ENCODE peak calls at places on chromosomes 11 and 22, in eight cellular contexts. One of them, this sample, is unnamed.

GRCh38 chr11:118679483-118679882 is at the start of gene TREH:
- DNase-seq in transverse colon: peak
- DNase-seq in kidney: no peak
- DNase-seq in astrocyte of the cerebellum: no peak
- DNase-seq in HFF-Myc: no peak
- DNase-seq in epithelial cell of esophagus: no peak
- DNase-seq in choroid plexus epithelial cell: no peak
- DNase-seq in thoracic aorta: no peak
- DNase-seq in this sample: no peak

GRCh38 chr11:72229925-72230763 is 5.6 kb downstream of the INPPL1 start:
- DNase-seq in astrocyte of the cerebellum: no peak
- DNase-seq in HFF-Myc: no peak
- DNase-seq in epithelial cell of esophagus: no peak
- DNase-seq in kidney: peak
- DNase-seq in thoracic aorta: no peak
- DNase-seq in choroid plexus epithelial cell: no peak
- DNase-seq in transverse colon: no peak
- DNase-seq in this sample: no peak

GRCh38 chr22:27810566-27810965 is 9.0 kb upstream of the MN1 start:
- DNase-seq in thoracic aorta: peak
- DNase-seq in choroid plexus epithelial cell: peak
- DNase-seq in kidney: peak
- DNase-seq in HFF-Myc: no peak
- DNase-seq in transverse colon: peak
- DNase-seq in astrocyte of the cerebellum: no peak
- DNase-seq in epithelial cell of esophagus: no peak
- DNase-seq in this sample: no peak

GRCh38 chr11:6626971-6627761 is 7.9 kb upstream of the TPP1 start:
- DNase-seq in astrocyte of the cerebellum: no peak
- DNase-seq in kidney: peak
- DNase-seq in thoracic aorta: no peak
- DNase-seq in choroid plexus epithelial cell: no peak
- DNase-seq in HFF-Myc: no peak
- DNase-seq in transverse colon: no peak
- DNase-seq in epithelial cell of esophagus: no peak
- DNase-seq in this sample: no peak

GRCh38 chr11:65496304-65497140 is 2.3 kb upstream of the MALAT1 start:
- DNase-seq in kidney: peak
- DNase-seq in epithelial cell of esophagus: peak
- DNase-seq in astrocyte of the cerebellum: no peak
- DNase-seq in transverse colon: no peak
- DNase-seq in thoracic aorta: no peak
- DNase-seq in HFF-Myc: peak
- DNase-seq in choroid plexus epithelial cell: peak
- DNase-seq in this sample: no peak

GRCh38 chr11:8283510-8284272 is 20.0 kb upstream of the LMO1 start:
- DNase-seq in choroid plexus epithelial cell: no peak
- DNase-seq in HFF-Myc: no peak
- DNase-seq in kidney: no peak
- DNase-seq in epithelial cell of esophagus: no peak
- DNase-seq in thoracic aorta: no peak
- DNase-seq in transverse colon: no peak
- DNase-seq in astrocyte of the cerebellum: no peak
- DNase-seq in this sample: no peak

GRCh38 chr11:12983331-12983730 is 25.8 kb upstream of the RASSF10 start:
- DNase-seq in epithelial cell of esophagus: no peak
- DNase-seq in astrocyte of the cerebellum: no peak
- DNase-seq in transverse colon: no peak
- DNase-seq in choroid plexus epithelial cell: no peak
- DNase-seq in HFF-Myc: no peak
- DNase-seq in thoracic aorta: no peak
- DNase-seq in kidney: no peak
- DNase-seq in this sample: no peak

GRCh38 chr22:40008726-40009125 is 14.0 kb downstream of the FAM83F start:
- DNase-seq in transverse colon: no peak
- DNase-seq in thoracic aorta: no peak
- DNase-seq in epithelial cell of esophagus: no peak
- DNase-seq in kidney: peak
- DNase-seq in HFF-Myc: no peak
- DNase-seq in choroid plexus epithelial cell: peak
- DNase-seq in astrocyte of the cerebellum: no peak
- DNase-seq in this sample: no peak

GRCh38 chr11:62504158-62504973 is 42.2 kb downstream of the AHNAK start:
- DNase-seq in thoracic aorta: no peak
- DNase-seq in astrocyte of the cerebellum: no peak
- DNase-seq in choroid plexus epithelial cell: no peak
- DNase-seq in transverse colon: no peak
- DNase-seq in HFF-Myc: no peak
- DNase-seq in kidney: no peak
- DNase-seq in epithelial cell of esophagus: no peak
- DNase-seq in this sample: no peak

GRCh38 chr11:129814244-129814992 is 1.2 kb upstream of the TMEM45B start:
- DNase-seq in choroid plexus epithelial cell: no peak
- DNase-seq in transverse colon: no peak
- DNase-seq in epithelial cell of esophagus: no peak
- DNase-seq in thoracic aorta: no peak
- DNase-seq in HFF-Myc: no peak
- DNase-seq in astrocyte of the cerebellum: no peak
- DNase-seq in kidney: no peak
- DNase-seq in this sample: no peak

GRCh38 chr22:22196833-22197477 is 47.6 kb upstream of the VPREB1 start:
- DNase-seq in transverse colon: no peak
- DNase-seq in HFF-Myc: no peak
- DNase-seq in astrocyte of the cerebellum: no peak
- DNase-seq in kidney: no peak
- DNase-seq in epithelial cell of esophagus: no peak
- DNase-seq in thoracic aorta: no peak
- DNase-seq in choroid plexus epithelial cell: no peak
- DNase-seq in this sample: no peak

GRCh38 chr11:66988238-66988637 is 13.1 kb downstream of the C11orf86 start:
- DNase-seq in choroid plexus epithelial cell: no peak
- DNase-seq in astrocyte of the cerebellum: no peak
- DNase-seq in kidney: no peak
- DNase-seq in transverse colon: no peak
- DNase-seq in HFF-Myc: no peak
- DNase-seq in epithelial cell of esophagus: no peak
- DNase-seq in thoracic aorta: no peak
- DNase-seq in this sample: no peak

GRCh38 chr11:8608646-8609045 is 14.6 kb upstream of the STK33 start:
- DNase-seq in astrocyte of the cerebellum: no peak
- DNase-seq in epithelial cell of esophagus: peak
- DNase-seq in choroid plexus epithelial cell: peak
- DNase-seq in kidney: no peak
- DNase-seq in thoracic aorta: no peak
- DNase-seq in transverse colon: no peak
- DNase-seq in HFF-Myc: no peak
- DNase-seq in this sample: no peak

GRCh38 chr11:92707665-92708064 is 261.8 kb upstream of the MTNR1B start:
- DNase-seq in choroid plexus epithelial cell: no peak
- DNase-seq in astrocyte of the cerebellum: no peak
- DNase-seq in HFF-Myc: no peak
- DNase-seq in thoracic aorta: no peak
- DNase-seq in transverse colon: no peak
- DNase-seq in epithelial cell of esophagus: no peak
- DNase-seq in kidney: no peak
- DNase-seq in this sample: no peak

GRCh38 chr11:11916981-11917399 is 75.2 kb downstream of the USP47 start:
- DNase-seq in HFF-Myc: no peak
- DNase-seq in kidney: no peak
- DNase-seq in transverse colon: no peak
- DNase-seq in choroid plexus epithelial cell: peak
- DNase-seq in astrocyte of the cerebellum: peak
- DNase-seq in thoracic aorta: no peak
- DNase-seq in epithelial cell of esophagus: peak
- DNase-seq in this sample: peak

GRCh38 chr11:69992026-69992425 is 86.1 kb upstream of the ANO1 start:
- DNase-seq in choroid plexus epithelial cell: no peak
- DNase-seq in epithelial cell of esophagus: no peak
- DNase-seq in HFF-Myc: no peak
- DNase-seq in thoracic aorta: no peak
- DNase-seq in astrocyte of the cerebellum: no peak
- DNase-seq in transverse colon: no peak
- DNase-seq in kidney: no peak
- DNase-seq in this sample: no peak

GRCh38 chr22:19478466-19479357 is at the start of gene UFD1:
- DNase-seq in epithelial cell of esophagus: peak
- DNase-seq in HFF-Myc: no peak
- DNase-seq in astrocyte of the cerebellum: peak
- DNase-seq in thoracic aorta: peak
- DNase-seq in transverse colon: peak
- DNase-seq in kidney: peak
- DNase-seq in choroid plexus epithelial cell: peak
- DNase-seq in this sample: no peak

GRCh38 chr11:126111458-126112116 is 48.9 kb upstream of the CDON start:
- DNase-seq in thoracic aorta: no peak
- DNase-seq in astrocyte of the cerebellum: no peak
- DNase-seq in transverse colon: no peak
- DNase-seq in choroid plexus epithelial cell: no peak
- DNase-seq in epithelial cell of esophagus: no peak
- DNase-seq in kidney: no peak
- DNase-seq in HFF-Myc: no peak
- DNase-seq in this sample: no peak

GRCh38 chr11:58578136-58578634 is 678 bp upstream of the ZFP91 start:
- DNase-seq in choroid plexus epithelial cell: peak
- DNase-seq in astrocyte of the cerebellum: peak
- DNase-seq in epithelial cell of esophagus: peak
- DNase-seq in transverse colon: peak
- DNase-seq in thoracic aorta: peak
- DNase-seq in HFF-Myc: peak
- DNase-seq in kidney: peak
- DNase-seq in this sample: peak

GRCh38 chr11:27876209-27876775 is 176.0 kb upstream of the BDNF start:
- DNase-seq in HFF-Myc: no peak
- DNase-seq in epithelial cell of esophagus: no peak
- DNase-seq in kidney: no peak
- DNase-seq in transverse colon: no peak
- DNase-seq in choroid plexus epithelial cell: no peak
- DNase-seq in thoracic aorta: no peak
- DNase-seq in astrocyte of the cerebellum: no peak
- DNase-seq in this sample: no peak

GRCh38 chr22:19206287-19206686 is 27.8 kb upstream of the SLC25A1 start:
- DNase-seq in HFF-Myc: no peak
- DNase-seq in choroid plexus epithelial cell: no peak
- DNase-seq in astrocyte of the cerebellum: no peak
- DNase-seq in epithelial cell of esophagus: no peak
- DNase-seq in thoracic aorta: no peak
- DNase-seq in kidney: no peak
- DNase-seq in transverse colon: no peak
- DNase-seq in this sample: no peak

GRCh38 chr22:33247758-33248157 is 189.6 kb upstream of the SYN3 start:
- DNase-seq in choroid plexus epithelial cell: no peak
- DNase-seq in astrocyte of the cerebellum: no peak
- DNase-seq in HFF-Myc: no peak
- DNase-seq in thoracic aorta: no peak
- DNase-seq in epithelial cell of esophagus: no peak
- DNase-seq in transverse colon: no peak
- DNase-seq in kidney: no peak
- DNase-seq in this sample: no peak

GRCh38 chr11:92859290-92859689 is 110.2 kb upstream of the MTNR1B start:
- DNase-seq in kidney: no peak
- DNase-seq in epithelial cell of esophagus: no peak
- DNase-seq in choroid plexus epithelial cell: no peak
- DNase-seq in thoracic aorta: no peak
- DNase-seq in HFF-Myc: no peak
- DNase-seq in astrocyte of the cerebellum: no peak
- DNase-seq in transverse colon: no peak
- DNase-seq in this sample: no peak

GRCh38 chr11:35142481-35143207 is 3.7 kb downstream of the CD44 start:
- DNase-seq in kidney: no peak
- DNase-seq in HFF-Myc: no peak
- DNase-seq in epithelial cell of esophagus: peak
- DNase-seq in thoracic aorta: no peak
- DNase-seq in astrocyte of the cerebellum: no peak
- DNase-seq in transverse colon: peak
- DNase-seq in choroid plexus epithelial cell: no peak
- DNase-seq in this sample: no peak
- H3K4me3 ChIP-seq in kidney: no peak
- H3K4me3 ChIP-seq in HFF-Myc: peak
- H3K4me3 ChIP-seq in epithelial cell of esophagus: peak
- H3K4me3 ChIP-seq in thoracic aorta: peak
- H3K4me3 ChIP-seq in astrocyte of the cerebellum: peak
- H3K4me3 ChIP-seq in transverse colon: no peak
- H3K4me3 ChIP-seq in choroid plexus epithelial cell: no peak
- H3K4me3 ChIP-seq in this sample: peak

DNA sequence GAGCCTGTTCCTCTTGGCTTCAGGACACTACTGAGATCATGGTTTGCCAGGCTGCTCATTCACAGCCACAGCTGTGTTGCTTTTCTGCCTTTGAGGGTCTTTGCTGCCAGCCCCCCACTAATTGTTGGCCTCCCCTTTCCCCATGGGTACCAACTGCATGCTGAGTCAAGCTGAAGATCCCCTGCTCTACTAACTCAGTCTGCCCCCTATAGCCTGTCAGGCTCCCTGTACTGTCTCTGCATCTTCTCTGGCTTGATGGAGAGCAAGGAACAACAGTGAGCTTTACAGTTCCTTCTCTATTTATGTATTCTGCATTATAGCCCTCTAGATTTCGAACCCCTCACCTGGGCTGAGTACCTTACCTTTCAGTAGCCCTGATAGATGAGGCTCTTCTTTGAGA is 257.6 kb upstream of the CADM1 start:
- DNase-seq in thoracic aorta: no peak
- DNase-seq in transverse colon: no peak
- DNase-seq in epithelial cell of esophagus: no peak
- DNase-seq in kidney: no peak
- DNase-seq in astrocyte of the cerebellum: no peak
- DNase-seq in choroid plexus epithelial cell: no peak
- DNase-seq in HFF-Myc: no peak
- DNase-seq in this sample: no peak
- TF ChIP-seq CTCF in thoracic aorta: no peak
- TF ChIP-seq CTCF in transverse colon: no peak
- TF ChIP-seq CTCF in epithelial cell of esophagus: no peak
- TF ChIP-seq CTCF in kidney: no peak
- TF ChIP-seq CTCF in astrocyte of the cerebellum: no peak
- TF ChIP-seq CTCF in choroid plexus epithelial cell: no peak
- TF ChIP-seq CTCF in HFF-Myc: no peak
- TF ChIP-seq CTCF in this sample: no peak

DNA sequence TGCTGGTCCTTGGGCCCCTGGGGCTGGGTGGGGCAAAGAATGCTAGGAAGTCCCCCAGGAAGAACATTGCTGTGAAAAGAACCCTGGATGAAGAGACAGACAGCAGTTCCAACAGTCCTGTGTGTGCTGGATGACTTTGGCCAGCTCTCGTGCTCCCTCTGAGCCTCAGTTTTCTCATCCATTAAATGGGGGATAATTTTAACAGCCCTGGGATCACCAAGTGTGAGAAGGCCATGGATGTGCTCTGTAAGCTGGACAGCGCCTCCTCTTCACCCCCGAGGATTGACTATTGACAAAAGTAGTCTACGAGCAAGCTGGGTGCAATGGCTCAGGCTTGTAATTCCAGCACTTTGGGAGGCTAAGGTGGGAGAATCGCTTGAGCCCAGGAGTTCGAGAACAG is 2.5 kb downstream of the LARGE2 start:
- DNase-seq in thoracic aorta: no peak
- DNase-seq in kidney: no peak
- DNase-seq in astrocyte of the cerebellum: no peak
- DNase-seq in choroid plexus epithelial cell: no peak
- DNase-seq in HFF-Myc: no peak
- DNase-seq in epithelial cell of esophagus: no peak
- DNase-seq in transverse colon: no peak
- DNase-seq in this sample: no peak
- H3K4me3 ChIP-seq in thoracic aorta: no peak
- H3K4me3 ChIP-seq in kidney: no peak
- H3K4me3 ChIP-seq in astrocyte of the cerebellum: no peak
- H3K4me3 ChIP-seq in choroid plexus epithelial cell: no peak
- H3K4me3 ChIP-seq in HFF-Myc: no peak
- H3K4me3 ChIP-seq in epithelial cell of esophagus: no peak
- H3K4me3 ChIP-seq in transverse colon: no peak
- H3K4me3 ChIP-seq in this sample: no peak

GRCh38 chr22:37278261-37278660 is 4.0 kb upstream of the CYTH4 start:
- DNase-seq in astrocyte of the cerebellum: no peak
- DNase-seq in HFF-Myc: no peak
- DNase-seq in choroid plexus epithelial cell: no peak
- DNase-seq in transverse colon: no peak
- DNase-seq in kidney: no peak
- DNase-seq in thoracic aorta: no peak
- DNase-seq in epithelial cell of esophagus: no peak
- DNase-seq in this sample: no peak
- TF ChIP-seq CTCF in astrocyte of the cerebellum: no peak
- TF ChIP-seq CTCF in HFF-Myc: no peak
- TF ChIP-seq CTCF in choroid plexus epithelial cell: no peak
- TF ChIP-seq CTCF in transverse colon: no peak
- TF ChIP-seq CTCF in kidney: no peak
- TF ChIP-seq CTCF in thoracic aorta: no peak
- TF ChIP-seq CTCF in epithelial cell of esophagus: no peak
- TF ChIP-seq CTCF in this sample: no peak

This sample was measured in AG04449.